ENCODE peak calls at places on chromosomes 3 and 15, in five cellular contexts. G, M, P, D and R are unnamed samples.

GRCh38 chr15:66893294-66893693 is 172.1 kb upstream of the SMAD3 start:
- DNase-seq in G (no peak), M (no peak), P (no peak), D (no peak), R (no peak)

GRCh38 chr15:80703965-80704364 is 8.9 kb downstream of the ABHD17C start:
- DNase-seq in G (no peak), M (no peak), P (no peak), D (no peak), R (no peak)

GRCh38 chr3:32850226-32850625 is 32.4 kb downstream of the TRIM71 start:
- DNase-seq in G (no peak), M (no peak), P (no peak), D (no peak), R (no peak)

GRCh38 chr3:189898559-189899153 is 222.0 kb downstream of the P3H2 start:
- DNase-seq in G (no peak), M (no peak), P (no peak), D (no peak), R (no peak)

GRCh38 chr3:59713971-59714370 is 664.1 kb upstream of the CFAP20DC start:
- DNase-seq in G (no peak), M (no peak), P (no peak), D (no peak), R (no peak)

GRCh38 chr15:81074773-81075172 is 59.3 kb upstream of the CFAP161 start:
- DNase-seq in G (no peak), M (no peak), P (no peak), D (no peak), R (no peak)

GRCh38 chr3:173531602-173532001 is 134.1 kb downstream of the NLGN1 start:
- DNase-seq in G (no peak), M (no peak), P (no peak), D (no peak), R (no peak)

GRCh38 chr3:190131329-190131728 is 10.6 kb upstream of the P3H2 start:
- DNase-seq in G (no peak), M (no peak), P (peak; percentile 67), D (peak; percentile 88), R (no peak)

GRCh38 chr15:57333487-57333886 is 42.8 kb upstream of the CGNL1 start:
- DNase-seq in G (no peak), M (no peak), P (no peak), D (peak; percentile 30), R (no peak)

GRCh38 chr3:141052570-141053069 is 1.5 kb downstream of the SPSB4 start:
- DNase-seq in G (peak; percentile 73), M (peak; percentile 44), P (no peak), D (no peak), R (no peak)

GRCh38 chr3:171417813-171418212 is 42.4 kb downstream of the TNIK start:
- DNase-seq in G (no peak), M (no peak), P (peak; percentile 18), D (peak; percentile 93), R (no peak)

GRCh38 chr3:149813367-149814281 is 609 bp downstream of the RNF13 start:
- DNase-seq in G (no peak), M (peak; percentile 45), P (peak; percentile 52), D (peak; percentile 47), R (no peak)

GRCh38 chr15:47460775-47461174 is 256.5 kb upstream of the SEMA6D start:
- DNase-seq in G (no peak), M (no peak), P (no peak), D (no peak), R (no peak)

GRCh38 chr3:29850641-29851040 is 569.8 kb downstream of the RBMS3 start:
- DNase-seq in G (no peak), M (no peak), P (no peak), D (no peak), R (no peak)
- TF ChIP-seq CTCF in G (no peak), M (no peak), P (no peak), D (no peak), R (no peak)

DNA sequence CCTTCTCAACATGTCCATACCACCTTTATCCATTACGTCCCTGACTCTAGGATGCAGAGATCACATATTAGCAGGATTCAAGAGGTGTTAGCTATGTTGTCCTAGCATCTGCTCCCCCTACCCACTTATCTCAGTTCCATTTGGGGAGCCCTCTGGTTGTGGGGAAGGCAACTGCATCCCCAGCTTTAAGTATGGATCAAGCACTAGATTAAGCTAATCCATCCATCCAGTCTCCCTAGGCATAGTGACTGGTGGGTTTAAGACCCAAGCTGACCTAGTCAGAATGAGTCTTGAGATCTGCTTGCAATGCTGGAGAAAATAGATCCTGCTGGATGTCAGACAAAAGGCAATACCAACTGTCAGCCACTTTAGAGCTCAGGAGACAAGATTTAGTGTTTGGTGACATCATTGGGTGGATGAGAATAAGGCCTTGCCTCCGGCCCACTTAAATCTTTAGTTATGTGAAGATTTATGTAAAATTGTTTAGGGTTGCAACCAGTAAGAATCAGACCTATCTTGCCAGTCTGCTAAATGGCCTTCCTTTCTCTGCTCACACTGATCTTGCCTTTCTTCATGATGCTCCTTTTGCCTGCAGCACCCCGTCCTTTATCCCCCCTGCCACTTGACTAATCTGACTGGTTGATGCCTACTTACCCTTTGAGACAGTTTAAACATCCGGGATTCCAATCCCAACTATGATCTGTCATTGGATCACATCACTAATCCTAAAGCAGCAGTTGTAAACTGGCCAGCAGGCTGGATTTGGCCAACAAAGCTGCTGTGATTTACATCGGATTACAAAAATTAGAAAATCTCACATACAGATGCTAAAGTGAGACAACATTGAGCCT is 2.1 kb upstream of the ISY1 start:
- DNase-seq in G (no peak), M (no peak), P (peak; percentile 30), D (no peak), R (no peak)
- TF ChIP-seq CTCF in G (no peak), M (no peak), P (peak; percentile 55), D (peak; percentile 22), R (peak; percentile 23)

GRCh38 chr15:89299896-89300295 is 34.7 kb downstream of the POLG start:
- DNase-seq in G (no peak), M (no peak), P (no peak), D (peak; percentile 64), R (no peak)
- TF ChIP-seq CTCF in G (no peak), M (no peak), P (no peak), D (peak; percentile 54), R (no peak)

GRCh38 chr3:186589115-186589514 is 18.6 kb downstream of the DNAJB11 start:
- DNase-seq in G (no peak), M (no peak), P (peak; percentile 44), D (peak; percentile 33), R (no peak)
- TF ChIP-seq CTCF in G (no peak), M (peak; percentile 43), P (peak; percentile 63), D (peak; percentile 26), R (peak; percentile 9)

GRCh38 chr15:52463638-52464037 is 65.0 kb downstream of the MYO5A start:
- DNase-seq in G (no peak), M (no peak), P (no peak), D (peak; percentile 39), R (peak; percentile 47)
- TF ChIP-seq CTCF in G (no peak), M (no peak), P (no peak), D (no peak), R (no peak)